ENCODE peak calls at places on chromosomes 12 and 14, in six cellular contexts. T, N, U, Y, H and I are unnamed samples.

GRCh38 chr14:24058260-24058950 is 6.6 kb downstream of the CARMIL3 start:
- DNase-seq in H (no peak), N (peak; percentile 72), Y (peak; percentile 71), U (peak; percentile 75), T (no peak), I (peak; percentile 66)

GRCh38 chr12:124333724-124334123 is 38.8 kb downstream of the RFLNA start:
- DNase-seq in U (no peak), N (no peak), Y (no peak), H (no peak), T (no peak), I (no peak)

GRCh38 chr14:102050625-102051024 is 36.2 kb downstream of the HSP90AA1 start:
- DNase-seq in T (no peak), N (peak; percentile 93), Y (no peak), U (no peak), H (no peak), I (no peak)

GRCh38 chr12:7695159-7695930 is at the start of gene GDF3:
- DNase-seq in N (peak; percentile 33), U (peak; percentile 34), Y (no peak), T (no peak), H (no peak), I (no peak)

GRCh38 chr12:112370156-112370555 is 12.1 kb downstream of the HECTD4 start:
- DNase-seq in U (no peak), Y (no peak), H (no peak), T (no peak), N (no peak), I (no peak)

GRCh38 chr12:17097674-17098073 is 491.7 kb upstream of the LMO3 start:
- DNase-seq in T (no peak), N (no peak), U (no peak), H (no peak), Y (no peak), I (no peak)

GRCh38 chr14:63266106-63266505 is 52.6 kb downstream of the GPHB5 start:
- DNase-seq in Y (no peak), N (no peak), H (no peak), U (no peak), T (no peak), I (no peak)

GRCh38 chr12:94793191-94793595 is 142.8 kb upstream of the TMCC3 start:
- DNase-seq in Y (no peak), U (no peak), H (no peak), T (no peak), N (no peak), I (no peak)

GRCh38 chr14:96083667-96084320 is 44.6 kb downstream of the C14orf132 start:
- DNase-seq in H (peak; percentile 41), N (no peak), T (no peak), Y (peak; percentile 31), U (no peak), I (no peak)

GRCh38 chr12:62426095-62426488 is 40.5 kb upstream of the MON2 start:
- DNase-seq in N (no peak), T (no peak), H (no peak), Y (no peak), U (no peak), I (no peak)

GRCh38 chr12:108581311-108582227 is 16.3 kb downstream of the TMEM119 start:
- DNase-seq in T (no peak), U (no peak), H (no peak), N (no peak), Y (no peak), I (no peak)

GRCh38 chr12:43742106-43742505 is 16.5 kb downstream of the PUS7L start:
- DNase-seq in Y (no peak), T (no peak), U (no peak), H (no peak), N (no peak), I (peak; percentile 6)

GRCh38 chr12:31326689-31327659 is 1.0 kb upstream of the SINHCAF start:
- DNase-seq in T (no peak), H (no peak), N (no peak), U (peak; percentile 29), Y (no peak), I (no peak)

GRCh38 chr14:81247271-81247766 is 26.6 kb upstream of the GTF2A1 start:
- DNase-seq in N (no peak), T (no peak), U (no peak), Y (no peak), H (no peak), I (no peak)

GRCh38 chr12:80316141-80316700 is 127.8 kb upstream of the PTPRQ start:
- DNase-seq in U (no peak), H (no peak), Y (no peak), T (no peak), N (no peak), I (no peak)

GRCh38 chr12:80038062-80038560 is 61.2 kb upstream of the OTOGL start:
- DNase-seq in U (no peak), H (no peak), T (no peak), N (no peak), Y (no peak), I (no peak)

GRCh38 chr14:78946949-78947348 is 776.8 kb downstream of the NRXN3 start:
- DNase-seq in T (no peak), Y (no peak), N (no peak), H (no peak), U (no peak), I (no peak)

GRCh38 chr14:67237591-67237990 is 3.6 kb upstream of the PALS1 start:
- DNase-seq in T (no peak), U (no peak), N (no peak), H (no peak), Y (no peak), I (no peak)

GRCh38 chr14:67239582-67239981 is 1.7 kb upstream of the PALS1 start:
- DNase-seq in N (no peak), T (no peak), Y (no peak), U (no peak), H (no peak), I (no peak)

GRCh38 chr14:67240168-67240932 is 885 bp upstream of the PALS1 start:
- DNase-seq in Y (peak; percentile 63), T (no peak), U (peak; percentile 38), N (peak; percentile 73), H (peak; percentile 78), I (peak; percentile 16)

GRCh38 chr14:67241416-67242362 is at the start of gene PALS1:
- DNase-seq in N (peak; percentile 57), U (peak; percentile 43), Y (no peak), T (peak; percentile 53), H (no peak), I (peak; percentile 15)

DNA sequence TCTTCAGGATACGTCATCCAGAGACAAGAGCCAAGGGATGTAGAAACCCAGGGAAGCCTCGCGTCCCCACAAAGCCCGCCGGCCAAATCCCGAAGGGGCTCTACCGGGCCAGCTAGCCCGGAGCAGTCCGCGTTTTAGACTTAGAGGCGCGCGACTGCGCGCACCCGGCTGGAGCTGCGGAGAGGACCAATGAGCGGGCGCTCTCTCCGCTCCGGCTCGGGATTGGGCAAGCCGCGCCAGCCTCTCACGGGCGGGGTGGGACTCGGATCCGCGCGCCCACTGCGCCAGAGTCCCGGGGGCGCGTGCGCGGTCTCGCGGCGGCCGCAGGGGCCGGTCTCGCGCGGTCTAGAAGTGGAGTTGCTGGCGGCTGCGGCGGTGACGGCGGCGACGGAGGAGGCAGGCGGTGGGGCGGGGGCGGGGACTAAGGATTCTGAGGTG is 238 bp upstream of the PALS1 start:
- DNase-seq in H (peak; percentile 97), N (peak; percentile 97), Y (peak; percentile 94), T (peak; percentile 90), U (peak; percentile 94), I (peak; percentile 69)
- TF ChIP-seq POLR2A in H (no peak), N (peak; percentile 88), Y (no peak), T (no peak), U (peak; percentile 62), I (no peak)

GRCh38 chr12:51814311-51815088 is 34.0 kb downstream of the FIGNL2 start:
- DNase-seq in T (no peak), Y (no peak), U (peak; percentile 51), H (peak; percentile 80), N (peak; percentile 57), I (no peak)
- TF ChIP-seq POLR2A in T (no peak), Y (no peak), U (peak; percentile 31), H (peak; percentile 42), N (no peak), I (no peak)

GRCh38 chr12:1594045-1594294 is 411 bp downstream of the FBXL14 start:
- DNase-seq in H (no peak), U (peak; percentile 58), Y (no peak), T (no peak), N (peak; percentile 59), I (no peak)
- TF ChIP-seq POLR2A in H (no peak), U (peak; percentile 34), Y (no peak), T (no peak), N (no peak), I (no peak)

GRCh38 chr12:4626543-4626942 is 22.3 kb downstream of the AKAP3 start:
- DNase-seq in N (no peak), Y (no peak), H (no peak), T (no peak), U (no peak), I (no peak)

GRCh38 chr12:4628406-4628805 is 20.4 kb downstream of the AKAP3 start:
- DNase-seq in H (no peak), N (no peak), U (no peak), T (no peak), Y (peak; percentile 79), I (no peak)

DNA sequence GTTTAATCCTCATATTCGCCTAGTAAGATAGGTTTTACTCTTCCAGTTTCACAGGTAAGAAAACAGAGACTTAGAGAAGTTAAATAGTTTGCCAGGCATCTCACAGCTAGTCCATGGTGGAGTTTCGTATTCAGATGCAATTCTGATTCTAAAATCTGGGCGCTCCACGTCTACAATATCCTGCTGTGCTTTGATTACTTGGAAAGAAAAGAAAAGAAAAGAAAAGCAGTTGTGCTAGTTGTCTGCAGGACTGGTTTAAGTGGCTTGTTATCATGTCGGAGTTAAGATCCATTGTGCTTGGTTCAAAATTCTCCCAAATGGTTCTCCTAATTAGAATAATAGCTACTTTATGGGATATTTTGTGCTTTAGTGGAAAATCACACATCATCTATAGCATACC is 18.6 kb downstream of the AKAP3 start:
- DNase-seq in U (no peak), N (no peak), T (no peak), Y (no peak), H (no peak), I (no peak)
- TF ChIP-seq POLR2A in U (no peak), N (no peak), T (no peak), Y (no peak), H (no peak), I (no peak)

GRCh38 chr14:64986578-64987571 is at the start of gene FNTB:
- DNase-seq in H (peak; percentile 96), U (peak; percentile 95), T (peak; percentile 92), N (peak; percentile 96), Y (peak; percentile 92), I (peak; percentile 89)
- TF ChIP-seq POLR2A in H (peak; percentile 11), U (peak; percentile 37), T (peak; percentile 92), N (peak; percentile 67), Y (no peak), I (peak; percentile 32)

DNA sequence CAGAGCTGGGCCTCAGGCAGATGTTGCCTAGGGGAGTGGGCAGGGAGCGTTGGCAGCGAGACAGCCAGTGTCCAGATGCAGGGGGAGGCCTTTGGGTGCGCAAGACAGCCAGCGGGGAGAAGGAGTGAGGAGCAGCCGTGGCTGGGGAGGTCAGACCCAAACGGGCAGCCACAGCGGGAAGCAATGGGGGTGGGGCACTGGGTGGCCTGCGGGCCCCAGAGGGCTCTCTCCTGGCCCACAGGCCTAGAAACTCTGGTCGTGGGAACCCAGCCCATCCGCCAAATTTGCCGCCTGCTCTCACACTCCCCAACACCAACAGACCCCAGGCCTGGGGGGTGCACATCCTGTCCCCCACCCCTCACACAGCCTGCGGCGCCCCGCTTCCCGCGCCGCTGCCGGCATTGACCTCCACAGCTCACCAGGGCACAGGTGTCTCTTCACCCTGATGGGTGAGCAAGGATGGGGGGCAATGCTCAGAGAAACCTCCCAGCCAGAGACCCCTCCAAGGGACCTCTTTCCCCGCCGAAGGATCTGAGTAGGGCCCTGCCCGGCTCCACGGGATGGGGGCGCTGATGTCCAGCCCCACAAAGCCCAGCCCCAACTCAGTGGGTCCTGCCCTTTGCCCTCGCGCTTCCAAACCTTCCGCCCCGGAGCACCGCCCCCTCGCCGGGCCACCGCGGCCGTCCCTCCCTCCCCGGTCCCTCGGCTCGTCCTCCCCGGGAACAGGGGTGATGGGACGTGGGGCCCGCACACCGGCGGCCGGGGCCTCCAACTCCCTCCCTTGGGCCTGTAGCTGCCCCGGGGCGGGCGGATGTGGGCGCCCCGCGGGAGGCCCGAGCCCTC is 781 bp downstream of the HDAC7 start:
- DNase-seq in N (peak; percentile 69), U (peak; percentile 65), H (no peak), T (no peak), Y (peak; percentile 53), I (peak; percentile 55)
- TF ChIP-seq POLR2A in N (no peak), U (no peak), H (peak; percentile 21), T (no peak), Y (no peak), I (peak; percentile 37)